ENCODE peak calls at places on chromosome 9, in six cellular contexts. Q, C, A, M, R and T are unnamed samples.

GRCh38 chr9:72485821-72486605 is 35.4 kb upstream of the TMC1 start:
- DNase-seq in R (no peak), A (no peak), Q (no peak), M (peak; percentile 28), C (no peak), T (no peak)

GRCh38 chr9:8284835-8285234 is 485.3 kb upstream of the DMAC1 start:
- DNase-seq in Q (no peak), C (no peak), A (no peak), R (no peak), M (no peak), T (no peak)

GRCh38 chr9:136372561-136373299 is 739 bp downstream of the CARD9 start:
- DNase-seq in R (no peak), Q (no peak), C (peak; percentile 85), M (no peak), A (no peak), T (peak; percentile 34)

GRCh38 chr9:115146581-115147021 is 28.6 kb upstream of the TNC start:
- DNase-seq in M (no peak), Q (no peak), A (no peak), R (no peak), C (no peak), T (no peak)

GRCh38 chr9:37464426-37465248 is 613 bp downstream of the ZBTB5 start:
- DNase-seq in C (peak; percentile 83), R (no peak), M (no peak), Q (peak; percentile 75), A (peak; percentile 67), T (peak; percentile 98)

GRCh38 chr9:90774682-90775081 is 26.9 kb upstream of the SYK start:
- DNase-seq in M (no peak), A (no peak), R (no peak), C (no peak), Q (no peak), T (no peak)

GRCh38 chr9:133603165-133603927 is 5.8 kb downstream of the FAM163B start:
- DNase-seq in M (no peak), Q (no peak), A (peak; percentile 91), C (no peak), R (no peak), T (no peak)

GRCh38 chr9:74132986-74133385 is 364.1 kb upstream of the RORB start:
- DNase-seq in M (no peak), Q (no peak), A (no peak), C (peak; percentile 19), R (no peak), T (no peak)

GRCh38 chr9:128495804-128496417 is 8.6 kb upstream of the GLE1 start:
- DNase-seq in C (no peak), Q (no peak), A (no peak), M (no peak), R (no peak), T (no peak)